ENCODE peak calls at places on chromosomes 4 and X, in five cellular contexts. L, R, P, D and Q are unnamed samples. For H3K27me3, the result is how much of the 10 kb centered on the place peaks cover.

GRCh38 chr4:134470544-134470943 is 269.0 kb upstream of the PABPC4L start:
- DNase-seq in D (no peak), P (no peak), L (no peak), R (no peak), Q (peak)

GRCh38 chr4:15162046-15162445 is 159.8 kb downstream of the CPEB2 start:
- DNase-seq in P (no peak), L (no peak), D (no peak), R (no peak), Q (no peak)

GRCh38 chrX:106999002-106999975 is 723 bp downstream of the MORC4 start:
- DNase-seq in D (peak), L (no peak), R (peak), P (peak), Q (peak)

GRCh38 chr4:20638825-20639224 is 61.4 kb upstream of the PACRGL start:
- DNase-seq in L (no peak), D (no peak), R (no peak), P (no peak), Q (no peak)

GRCh38 chr4:24249972-24250371 is 334.4 kb downstream of the DHX15 start:
- DNase-seq in P (no peak), R (no peak), L (no peak), D (no peak), Q (no peak)

GRCh38 chr4:125704726-125705125 is 390.0 kb downstream of the FAT4 start:
- DNase-seq in R (no peak), D (no peak), L (no peak), P (no peak), Q (no peak)

GRCh38 chr4:77010841-77011354 is 61.3 kb downstream of the SEPTIN11 start:
- DNase-seq in L (no peak), D (no peak), R (no peak), P (no peak), Q (no peak)

GRCh38 chr4:137065306-137065705 is 467.0 kb downstream of the PCDH18 start:
- DNase-seq in L (no peak), P (no peak), D (no peak), R (no peak), Q (no peak)

GRCh38 chr4:84565951-84566350 is 17.0 kb upstream of the CDS1 start:
- DNase-seq in L (no peak), P (no peak), D (no peak), R (no peak), Q (no peak)

GRCh38 chr4:152283806-152284470 is 252.0 kb downstream of the FBXW7 start:
- DNase-seq in P (no peak), R (no peak), D (no peak), L (no peak), Q (no peak)

GRCh38 chrX:1412551-1413161 is 20.7 kb upstream of the SLC25A6 start:
- DNase-seq in D (peak), P (no peak), L (no peak), R (no peak), Q (no peak)

GRCh38 chr4:7967501-7968261 is 28.0 kb upstream of the AFAP1 start:
- DNase-seq in P (no peak), R (no peak), L (no peak), D (no peak), Q (no peak)

GRCh38 chr4:89723096-89723495 is 113.9 kb downstream of the SNCA start:
- DNase-seq in P (no peak), L (no peak), D (no peak), R (no peak), Q (no peak)

GRCh38 chrX:115367956-115368355 is 78.4 kb downstream of the LUZP4 start:
- DNase-seq in D (no peak), R (no peak), L (no peak), P (no peak), Q (no peak)

GRCh38 chrX:13069771-13070410 is 25.5 kb upstream of the FAM9C start:
- DNase-seq in R (no peak), P (no peak), D (no peak), L (no peak), Q (no peak)

GRCh38 chr4:85913925-85914694 is 439.2 kb downstream of the ARHGAP24 start:
- DNase-seq in L (no peak), P (no peak), R (no peak), D (no peak), Q (no peak)

GRCh38 chr4:128528177-128528576 is 240.6 kb upstream of the PGRMC2 start:
- DNase-seq in P (no peak), L (no peak), R (no peak), D (no peak), Q (no peak)

GRCh38 chr4:144703494-144703893 is 57.5 kb downstream of the HHIP start:
- DNase-seq in P (no peak), D (no peak), R (no peak), L (no peak), Q (no peak)

GRCh38 chrX:1591863-1592127 is 391 bp downstream of the AKAP17A start:
- DNase-seq in P (no peak), D (no peak), R (peak), L (no peak), Q (no peak)

GRCh38 chr4:110049951-110050925 is 137.6 kb downstream of the EGF start:
- DNase-seq in L (no peak), R (peak), D (no peak), P (no peak), Q (no peak)

GRCh38 chrX:124343016-124343415 is 3.3 kb upstream of the SH2D1A start:
- DNase-seq in D (no peak), L (no peak), R (no peak), P (no peak), Q (no peak)

GRCh38 chr4:172412851-172413250 is 599.6 kb downstream of the GALNTL6 start:
- DNase-seq in D (no peak), L (no peak), R (no peak), P (no peak), Q (no peak)

GRCh38 chrX:74117962-74118361 is 186.0 kb upstream of the ZCCHC13 start:
- DNase-seq in P (no peak), L (no peak), R (no peak), D (no peak), Q (no peak)

GRCh38 chrX:72662020-72662747 is 51.9 kb downstream of the PHKA1 start:
- DNase-seq in D (no peak), R (no peak), L (no peak), P (peak), Q (no peak)

GRCh38 chr4:55096045-55096444 is 29.4 kb downstream of the KDR start:
- DNase-seq in R (no peak), P (no peak), D (no peak), L (no peak), Q (no peak)

GRCh38 chrX:76915836-76916235 is 488.3 kb downstream of the MAGEE1 start:
- DNase-seq in D (peak), L (no peak), R (no peak), P (no peak), Q (no peak)

GRCh38 chr4:133178960-133179359 is 29.9 kb downstream of the PCDH10 start:
- DNase-seq in R (no peak), D (no peak), P (no peak), L (no peak), Q (no peak)

GRCh38 chr4:138815811-138816210 is 199.8 kb upstream of the NOCT start:
- DNase-seq in L (no peak), D (no peak), R (no peak), P (no peak), Q (no peak)

GRCh38 chr4:118363166-118363565 is 10.4 kb upstream of the PRSS12 start:
- DNase-seq in D (no peak), P (no peak), R (no peak), L (no peak), Q (no peak)
- H3K27me3 ChIP-seq in D (under half), P (under half), R (under half), L (under half), Q (under half)

GRCh38 chrX:123230798-123231197 is 46.7 kb downstream of the GRIA3 start:
- DNase-seq in D (no peak), R (no peak), L (no peak), P (no peak), Q (no peak)
- H3K27me3 ChIP-seq in D (under half), R (under half), L (under half), P (under half), Q (under half)

GRCh38 chr4:26197018-26197779 is 123.6 kb upstream of the RBPJ start:
- DNase-seq in P (peak), L (peak), D (no peak), R (peak), Q (no peak)

GRCh38 chr4:26191353-26191752 is 129.5 kb upstream of the RBPJ start:
- DNase-seq in L (no peak), D (no peak), P (no peak), R (no peak), Q (no peak)

GRCh38 chr4:26194764-26195163 is 126.0 kb upstream of the RBPJ start:
- DNase-seq in R (no peak), P (no peak), L (no peak), D (no peak), Q (no peak)

GRCh38 chr4:26196567-26196966 is 124.2 kb upstream of the RBPJ start:
- DNase-seq in D (no peak), P (no peak), R (no peak), L (no peak), Q (no peak)

DNA sequence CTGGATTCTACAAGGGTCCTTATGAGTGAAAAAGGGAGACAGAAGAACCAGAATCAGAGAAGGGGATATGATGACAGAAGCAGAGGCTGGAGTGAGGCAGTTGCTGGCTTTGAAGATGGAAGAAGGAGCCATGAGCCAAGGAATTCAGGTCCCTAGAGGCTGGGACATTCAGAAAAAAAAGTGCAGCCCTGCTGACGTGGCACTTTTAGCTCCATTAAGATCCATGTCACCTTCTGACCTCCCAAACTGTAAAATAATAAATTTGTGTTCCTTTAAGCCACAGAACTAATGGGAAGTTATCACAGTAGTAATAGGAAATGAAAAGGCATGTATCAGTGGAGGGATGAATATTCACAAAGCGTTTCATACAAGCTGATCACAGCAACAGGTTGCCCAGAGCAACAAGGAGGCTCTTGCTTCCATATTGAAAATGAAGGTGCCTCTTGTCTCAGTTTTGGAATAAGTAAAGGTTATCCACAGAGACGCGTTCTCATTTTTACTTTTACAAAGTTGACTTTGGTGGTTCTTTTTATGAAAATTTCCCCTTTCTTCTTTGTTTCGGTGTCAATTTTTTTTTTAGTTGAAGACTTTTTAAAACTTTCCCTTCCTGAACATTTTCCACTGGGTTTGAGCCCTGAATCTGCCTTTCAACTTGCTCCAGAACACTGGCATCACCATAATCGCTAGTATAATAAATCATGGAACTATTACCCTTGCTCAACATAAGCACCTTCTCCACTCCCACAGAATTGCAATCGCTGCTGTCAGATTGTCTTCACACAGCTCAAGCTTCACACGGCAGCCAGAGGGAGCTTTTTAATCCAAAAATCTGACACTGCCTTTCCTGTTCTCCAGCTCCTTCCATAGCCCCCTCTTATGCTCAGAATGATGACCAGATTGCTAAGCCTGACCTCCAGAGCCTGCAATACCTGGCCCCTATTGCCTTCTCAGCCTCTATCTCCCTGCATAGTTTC is 127.6 kb upstream of the RBPJ start:
- DNase-seq in L (no peak), P (no peak), D (no peak), R (no peak), Q (no peak)
- H3K27me3 ChIP-seq in L (under half), P (under half), D (under half), R (under half), Q (under half)

DNA sequence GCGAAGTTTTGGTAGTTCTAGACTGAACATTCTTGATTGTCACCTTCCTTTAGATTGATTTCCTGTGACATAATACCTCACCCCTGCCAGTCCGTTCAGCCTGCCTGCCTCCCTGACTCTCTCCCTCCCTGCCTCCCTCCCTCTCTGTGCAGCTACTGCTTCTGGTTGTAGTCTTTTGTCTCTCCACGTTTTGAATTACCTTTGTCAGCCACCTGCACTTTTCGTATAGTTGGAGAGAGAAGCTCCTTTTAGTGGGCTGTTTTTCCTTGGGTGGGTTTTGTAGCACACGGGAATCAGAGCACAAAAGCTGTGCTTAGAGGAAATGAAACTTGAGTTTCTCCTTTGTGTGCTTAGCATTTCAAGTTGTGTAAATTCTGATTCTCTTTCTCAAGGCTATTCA is 32.6 kb upstream of the MSMO1 start:
- DNase-seq in R (peak), L (no peak), P (no peak), D (no peak), Q (no peak)
- H3K27me3 ChIP-seq in R (under half), L (under half), P (under half), D (under half), Q (under half)

GRCh38 chr4:54092405-54092759 is 7.6 kb upstream of the GSX2 start:
- DNase-seq in L (no peak), P (no peak), D (no peak), R (no peak), Q (no peak)
- H3K27me3 ChIP-seq in L (under half), P (under half), D (under half), R (half or more), Q (under half)

DNA sequence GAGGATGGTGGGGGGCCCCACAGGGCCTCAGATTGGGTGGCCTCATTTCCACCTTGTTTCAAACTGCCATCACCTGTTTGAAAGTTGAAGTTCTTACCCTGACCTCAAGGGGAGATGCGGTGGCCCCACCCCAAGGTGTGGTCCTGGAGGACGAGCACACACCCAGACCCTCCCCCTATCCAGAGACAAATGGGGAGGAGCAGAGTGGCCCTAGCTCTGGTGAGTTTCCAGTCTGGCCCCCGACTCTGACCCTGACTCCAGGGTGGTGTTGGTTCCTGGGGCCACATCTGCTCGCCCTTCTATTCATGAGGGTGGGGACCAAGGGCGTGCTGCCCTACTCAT is 36.3 kb upstream of the ADRA2C start:
- DNase-seq in P (no peak), R (no peak), D (no peak), L (no peak), Q (no peak)
- H3K27me3 ChIP-seq in P (under half), R (under half), D (under half), L (under half), Q (under half)